ENCODE peak calls at places on chromosomes 6 and 20, in eight cellular contexts. H, A, S, L, Q, Z, M and G are unnamed samples.
A peak's percentile ranks its signal among the peaks of the same experiment; 100 is the strongest.

GRCh38 chr20:49320460-49320859 is 42.6 kb upstream of the ZNFX1 start:
- DNase-seq in H (peak; percentile 91), A (no peak), S (no peak), L (peak; percentile 67), Q (no peak), Z (peak; percentile 15), M (peak; percentile 23), G (peak; percentile 28)

GRCh38 chr6:48474764-48475674 is 364.0 kb upstream of the PTCHD4 start:
- DNase-seq in H (no peak), A (no peak), S (no peak), L (no peak), Q (no peak), Z (no peak), M (peak; percentile 25), G (no peak)

GRCh38 chr6:150207931-150208570 is 65.2 kb downstream of the PPP1R14C start:
- DNase-seq in H (no peak), A (no peak), S (no peak), L (no peak), Q (no peak), Z (no peak), M (peak; percentile 29), G (no peak)

GRCh38 chr6:102216232-102216631 is 822.7 kb downstream of the GRIK2 start:
- DNase-seq in H (no peak), A (no peak), S (no peak), L (no peak), Q (no peak), Z (no peak), M (no peak), G (no peak)

GRCh38 chr6:19599813-19600464 is 237.2 kb upstream of the ID4 start:
- DNase-seq in H (peak; percentile 5), A (no peak), S (no peak), L (no peak), Q (no peak), Z (no peak), M (no peak), G (no peak)

GRCh38 chr6:158431560-158431959 is 119.3 kb downstream of the TULP4 start:
- DNase-seq in H (no peak), A (no peak), S (no peak), L (no peak), Q (no peak), Z (no peak), M (no peak), G (no peak)

GRCh38 chr6:130848945-130849344 is 21.7 kb downstream of the SMLR1 start:
- DNase-seq in H (peak; percentile 5), A (no peak), S (peak; percentile 11), L (no peak), Q (no peak), Z (no peak), M (no peak), G (no peak)

GRCh38 chr6:43993881-43994523 is 133.2 kb downstream of the MRPL14 start:
- DNase-seq in H (no peak), A (no peak), S (no peak), L (no peak), Q (no peak), Z (no peak), M (peak; percentile 31), G (peak; percentile 18)

GRCh38 chr6:130176378-130176777 is 46.4 kb downstream of the SAMD3 start:
- DNase-seq in H (no peak), A (no peak), S (no peak), L (no peak), Q (no peak), Z (no peak), M (no peak), G (no peak)

GRCh38 chr20:24598346-24598745 is 128.9 kb downstream of the SYNDIG1 start:
- DNase-seq in H (no peak), A (no peak), S (no peak), L (no peak), Q (no peak), Z (no peak), M (no peak), G (no peak)